ENCODE peak calls at places on chromosome X, in four cellular contexts. J is dermis microvascular lymphatic vessel endothelial cell, F is tibial nerve, H is fibroblast of mammary gland. A is an unnamed sample.

GRCh38 chrX:119501511-119502148 is 33.4 kb downstream of the SLC25A5 start:
- DNase-seq in J (no peak), F (no peak), H (no peak), A (no peak)

GRCh38 chrX:15947648-15948317 is 93.2 kb upstream of the AP1S2 start:
- DNase-seq in J (peak), F (no peak), H (peak), A (peak)

GRCh38 chrX:100673397-100673953 is 29.5 kb downstream of the SRPX2 start:
- DNase-seq in J (no peak), F (no peak), H (peak), A (peak)

GRCh38 chrX:132023896-132024386 is 839 bp downstream of the STK26 start:
- DNase-seq in J (no peak), F (no peak), H (peak), A (no peak)

GRCh38 chrX:66408507-66408906 is 230.4 kb downstream of the EDA2R start:
- DNase-seq in J (no peak), F (no peak), H (no peak), A (no peak)

GRCh38 chrX:39452404-39452803 is 645.4 kb downstream of the BCOR start:
- DNase-seq in J (no peak), F (no peak), H (no peak), A (no peak)

GRCh38 chrX:11786862-11787261 is 28.8 kb downstream of the MSL3 start:
- DNase-seq in J (no peak), F (no peak), H (peak), A (no peak)

GRCh38 chrX:138026211-138026610 is 460.3 kb downstream of the ZIC3 start:
- DNase-seq in J (no peak), F (no peak), H (peak), A (peak)

GRCh38 chrX:145729635-145730034 is 88.0 kb upstream of the SLITRK2 start:
- DNase-seq in J (no peak), F (no peak), H (peak), A (peak)

GRCh38 chrX:28586891-28587635 is at the start of gene IL1RAPL1:
- DNase-seq in J (no peak), F (no peak), H (peak), A (peak)

GRCh38 chrX:151929131-151929530 is 16.4 kb downstream of the MAGEA4 start:
- DNase-seq in J (no peak), F (no peak), H (no peak), A (no peak)

GRCh38 chrX:83501540-83501939 is 6.5 kb upstream of the POU3F4 start:
- DNase-seq in J (no peak), F (no peak), H (no peak), A (no peak)

GRCh38 chrX:40938418-40938817 is 146.8 kb upstream of the USP9X start:
- DNase-seq in J (no peak), F (no peak), H (peak), A (no peak)

GRCh38 chrX:115494133-115494532 is 66.8 kb upstream of the PLS3 start:
- DNase-seq in J (no peak), F (no peak), H (no peak), A (no peak)

GRCh38 chrX:22746081-22746480 is 253.7 kb upstream of the DDX53 start:
- DNase-seq in J (no peak), F (no peak), H (no peak), A (no peak)

GRCh38 chrX:101595739-101596419 is 21.9 kb downstream of the ARMCX6 start:
- DNase-seq in J (peak), F (no peak), H (peak), A (peak)

GRCh38 chrX:100720301-100720700 is 11.6 kb downstream of the SYTL4 start:
- DNase-seq in J (no peak), F (no peak), H (peak), A (peak)

GRCh38 chrX:63918611-63919010 is 133.6 kb upstream of the ARHGEF9 start:
- DNase-seq in J (no peak), F (no peak), H (peak), A (peak)

GRCh38 chrX:39936886-39937770 is 160.6 kb downstream of the BCOR start:
- DNase-seq in J (no peak), F (no peak), H (no peak), A (no peak)

GRCh38 chrX:14922437-14922836 is 49.2 kb downstream of the MOSPD2 start:
- DNase-seq in J (no peak), F (no peak), H (peak), A (peak)

GRCh38 chrX:132199941-132200340 is 19.3 kb downstream of the RAP2C start:
- DNase-seq in J (no peak), F (no peak), H (no peak), A (no peak)

GRCh38 chrX:153981771-153982533 is 9.4 kb downstream of the TMEM187 start:
- DNase-seq in J (no peak), F (peak), H (peak), A (peak)

GRCh38 chrX:41734530-41734929 is 10.5 kb downstream of the GPR82 start:
- DNase-seq in J (peak), F (no peak), H (peak), A (no peak)

GRCh38 chrX:17738002-17738713 is 865 bp downstream of the SCML1 start:
- DNase-seq in J (no peak), F (peak), H (peak), A (peak)

GRCh38 chrX:6644411-6644810 is 109.5 kb upstream of the VCX3A start:
- DNase-seq in J (no peak), F (no peak), H (no peak), A (no peak)

GRCh38 chrX:154046262-154046771 is 26.6 kb upstream of the IRAK1 start:
- DNase-seq in J (no peak), F (peak), H (peak), A (peak)

GRCh38 chrX:129694805-129695204 is 40.0 kb upstream of the APLN start:
- DNase-seq in J (no peak), F (no peak), H (no peak), A (no peak)

GRCh38 chrX:135688137-135688536 is 25.3 kb upstream of the CT45A1 start:
- DNase-seq in J (no peak), F (no peak), H (no peak), A (no peak)

GRCh38 chrX:36577006-36577405 is 431.2 kb upstream of the FAM47C start:
- DNase-seq in J (no peak), F (no peak), H (no peak), A (no peak)

GRCh38 chrX:97629597-97629985 is 745.9 kb downstream of the RPA4 start:
- DNase-seq in J (no peak), F (no peak), H (no peak), A (no peak)

GRCh38 chrX:72021975-72022374 is 109.7 kb downstream of the RTL5 start:
- DNase-seq in J (no peak), F (no peak), H (peak), A (no peak)

A was measured in astrocyte of the spinal cord.